ENCODE peak calls at places on chromosomes 13 and 19, in eight cellular contexts. One of them, this sample, is unnamed.

GRCh38 chr19:32457540-32457939 is 52.0 kb downstream of the DPY19L3 start:
- DNase-seq in NCI-H524 treated with DMSO at 0.1 percent for 48 hours: no peak
- DNase-seq in neural crest cell: no peak
- DNase-seq in heart right ventricle: no peak
- DNase-seq in tibial nerve: no peak
- DNase-seq in CD8-positive, alpha-beta memory T cell: no peak
- DNase-seq in GM19239: no peak
- DNase-seq in Daoy: no peak
- DNase-seq in this sample: no peak

GRCh38 chr13:83568019-83568418 is 314.3 kb downstream of the SLITRK1 start:
- DNase-seq in NCI-H524 treated with DMSO at 0.1 percent for 48 hours: no peak
- DNase-seq in neural crest cell: no peak
- DNase-seq in heart right ventricle: no peak
- DNase-seq in tibial nerve: no peak
- DNase-seq in CD8-positive, alpha-beta memory T cell: no peak
- DNase-seq in GM19239: no peak
- DNase-seq in Daoy: no peak
- DNase-seq in this sample: no peak

GRCh38 chr13:46728777-46729176 is 68.2 kb downstream of the ESD start:
- DNase-seq in NCI-H524 treated with DMSO at 0.1 percent for 48 hours: no peak
- DNase-seq in neural crest cell: no peak
- DNase-seq in heart right ventricle: no peak
- DNase-seq in tibial nerve: no peak
- DNase-seq in CD8-positive, alpha-beta memory T cell: no peak
- DNase-seq in GM19239: no peak
- DNase-seq in Daoy: peak
- DNase-seq in this sample: no peak

GRCh38 chr13:33884506-33885221 is 66.7 kb downstream of the RFC3 start:
- DNase-seq in NCI-H524 treated with DMSO at 0.1 percent for 48 hours: no peak
- DNase-seq in neural crest cell: no peak
- DNase-seq in heart right ventricle: no peak
- DNase-seq in tibial nerve: no peak
- DNase-seq in CD8-positive, alpha-beta memory T cell: no peak
- DNase-seq in GM19239: no peak
- DNase-seq in Daoy: no peak
- DNase-seq in this sample: no peak

GRCh38 chr19:4972509-4973230 is 3.8 kb downstream of the KDM4B start:
- DNase-seq in NCI-H524 treated with DMSO at 0.1 percent for 48 hours: no peak
- DNase-seq in neural crest cell: no peak
- DNase-seq in heart right ventricle: no peak
- DNase-seq in tibial nerve: no peak
- DNase-seq in CD8-positive, alpha-beta memory T cell: no peak
- DNase-seq in GM19239: no peak
- DNase-seq in Daoy: peak
- DNase-seq in this sample: peak

GRCh38 chr13:111219306-111219705 is 101.1 kb upstream of the TEX29 start:
- DNase-seq in NCI-H524 treated with DMSO at 0.1 percent for 48 hours: no peak
- DNase-seq in neural crest cell: no peak
- DNase-seq in heart right ventricle: peak
- DNase-seq in tibial nerve: no peak
- DNase-seq in CD8-positive, alpha-beta memory T cell: no peak
- DNase-seq in GM19239: no peak
- DNase-seq in Daoy: no peak
- DNase-seq in this sample: no peak

GRCh38 chr13:26022538-26023292 is 29.1 kb downstream of the SHISA2 start:
- DNase-seq in NCI-H524 treated with DMSO at 0.1 percent for 48 hours: no peak
- DNase-seq in neural crest cell: peak
- DNase-seq in heart right ventricle: peak
- DNase-seq in tibial nerve: no peak
- DNase-seq in CD8-positive, alpha-beta memory T cell: no peak
- DNase-seq in GM19239: no peak
- DNase-seq in Daoy: peak
- DNase-seq in this sample: peak

GRCh38 chr13:113140677-113141590 is 17.5 kb upstream of the PROZ start:
- DNase-seq in NCI-H524 treated with DMSO at 0.1 percent for 48 hours: no peak
- DNase-seq in neural crest cell: no peak
- DNase-seq in heart right ventricle: no peak
- DNase-seq in tibial nerve: no peak
- DNase-seq in CD8-positive, alpha-beta memory T cell: no peak
- DNase-seq in GM19239: no peak
- DNase-seq in Daoy: no peak
- DNase-seq in this sample: no peak

GRCh38 chr19:55270172-55270942 is 9.6 kb downstream of the HSPBP1 start:
- DNase-seq in NCI-H524 treated with DMSO at 0.1 percent for 48 hours: no peak
- DNase-seq in neural crest cell: no peak
- DNase-seq in heart right ventricle: no peak
- DNase-seq in tibial nerve: no peak
- DNase-seq in CD8-positive, alpha-beta memory T cell: no peak
- DNase-seq in GM19239: no peak
- DNase-seq in Daoy: no peak
- DNase-seq in this sample: no peak

This sample was measured in HTR-8/SVneo.